ENCODE peak calls at places on chromosomes 16 and 17, in eight cellular contexts. B, D, J, K, T, C, G and O are unnamed samples.

GRCh38 chr16:10181196-10182162 is 749 bp downstream of the GRIN2A start:
- DNase-seq in C (peak; percentile 95), D (peak; percentile 82), T (peak; percentile 85), J (no peak), K (peak; percentile 32), G (no peak), B (no peak), O (peak; percentile 60)

GRCh38 chr17:78289802-78290363 is 58.5 kb downstream of the TMEM235 start:
- DNase-seq in K (peak; percentile 84), T (peak; percentile 90), G (peak; percentile 72), J (peak; percentile 19), D (peak; percentile 36), B (peak; percentile 75), C (peak; percentile 76), O (peak; percentile 75)

GRCh38 chr17:31269597-31269996 is 27.4 kb downstream of the OMG start:
- DNase-seq in K (peak; percentile 96), D (no peak), C (no peak), J (no peak), T (peak; percentile 84), B (peak; percentile 53), G (no peak), O (peak; percentile 24)

GRCh38 chr17:13518271-13519000 is 83.3 kb downstream of the HS3ST3A1 start:
- DNase-seq in T (peak; percentile 51), J (no peak), K (peak; percentile 51), G (no peak), B (no peak), D (no peak), C (no peak), O (no peak)

GRCh38 chr16:23518435-23518891 is 8.2 kb upstream of the GGA2 start:
- DNase-seq in B (no peak), K (no peak), J (no peak), T (no peak), C (no peak), G (no peak), D (no peak), O (no peak)

GRCh38 chr16:27636453-27637200 is 86.7 kb downstream of the KATNIP start:
- DNase-seq in K (no peak), J (no peak), B (no peak), C (peak; percentile 50), T (no peak), G (no peak), D (no peak), O (no peak)

GRCh38 chr17:18772471-18772870 is 8.5 kb upstream of the TVP23B start:
- DNase-seq in D (no peak), C (no peak), G (no peak), K (no peak), J (no peak), B (no peak), T (no peak), O (no peak)

GRCh38 chr16:874366-875181 is 74.0 kb upstream of the GNG13 start:
- DNase-seq in G (no peak), D (no peak), J (no peak), K (no peak), T (no peak), B (no peak), C (no peak), O (no peak)

GRCh38 chr17:2990396-2990795 is 73.0 kb downstream of the OR1D5 start:
- DNase-seq in J (no peak), D (no peak), G (no peak), C (no peak), T (no peak), B (no peak), K (no peak), O (no peak)

GRCh38 chr17:80441133-80441578 is 26.2 kb downstream of the ENDOV start:
- DNase-seq in T (peak; percentile 80), D (peak; percentile 82), J (peak; percentile 35), K (no peak), B (no peak), C (peak; percentile 95), G (peak; percentile 42), O (no peak)

GRCh38 chr17:9239821-9240658 is 218.7 kb downstream of the NTN1 start:
- DNase-seq in C (peak; percentile 71), J (no peak), T (peak; percentile 95), G (peak; percentile 67), B (no peak), K (peak; percentile 48), D (peak; percentile 40), O (no peak)

GRCh38 chr16:73032548-73033270 is 15.2 kb downstream of the ZFHX3 start:
- DNase-seq in T (no peak), J (no peak), B (no peak), G (no peak), D (no peak), C (peak; percentile 74), K (no peak), O (no peak)

GRCh38 chr17:81388091-81388611 is 7.1 kb upstream of the BAHCC1 start:
- DNase-seq in T (no peak), K (no peak), G (no peak), J (no peak), C (no peak), B (no peak), D (no peak), O (no peak)

GRCh38 chr17:7557147-7557764 is 1.3 kb upstream of the TNFSF13 start:
- DNase-seq in J (no peak), B (no peak), T (no peak), D (no peak), K (no peak), G (no peak), C (no peak), O (no peak)

GRCh38 chr16:20611350-20611902 is 35.3 kb upstream of the ACSM2B start:
- DNase-seq in C (no peak), T (no peak), J (no peak), B (no peak), D (no peak), G (no peak), K (no peak), O (no peak)

GRCh38 chr17:40612510-40613244 is 34.9 kb downstream of the SMARCE1 start:
- DNase-seq in K (no peak), B (no peak), J (no peak), G (peak; percentile 91), T (no peak), C (no peak), D (no peak), O (no peak)

GRCh38 chr17:17236295-17237025 is 508 bp downstream of the FLCN start:
- DNase-seq in T (peak; percentile 48), D (no peak), B (no peak), K (peak; percentile 6), J (no peak), G (no peak), C (no peak), O (no peak)

GRCh38 chr17:8072727-8073461 is 14.6 kb downstream of the ALOX12B start:
- DNase-seq in D (no peak), J (no peak), T (peak; percentile 45), C (peak; percentile 68), B (no peak), G (peak; percentile 33), K (no peak), O (no peak)